ENCODE peak calls at places on chromosomes 5 and 9, in four cellular contexts. One of them, this sample, is unnamed.
A peak's percentile ranks its signal among the peaks of the same experiment; 100 is the strongest.

GRCh38 chr9:107488400-107489143 is 997 bp downstream of the KLF4 start:
- DNase-seq in mammary epithelial cell: peak; percentile 70
- DNase-seq in ACHN: peak; percentile 2
- DNase-seq in stimulated activated CD4-positive, alpha-beta T cell treated with anti-CD3 and anti-CD28 coated beads, Interleukin-2, amount 100 ng/mL, for 48 hours: no peak
- DNase-seq in this sample: peak; percentile 43

GRCh38 chr5:67095346-67095871 is 101.2 kb downstream of the CD180 start:
- DNase-seq in mammary epithelial cell: peak; percentile 35
- DNase-seq in ACHN: no peak
- DNase-seq in stimulated activated CD4-positive, alpha-beta T cell treated with anti-CD3 and anti-CD28 coated beads, Interleukin-2, amount 100 ng/mL, for 48 hours: no peak
- DNase-seq in this sample: no peak

GRCh38 chr5:88836195-88836838 is 46.7 kb downstream of the MEF2C start:
- DNase-seq in mammary epithelial cell: peak; percentile 8
- DNase-seq in ACHN: peak; percentile 4
- DNase-seq in stimulated activated CD4-positive, alpha-beta T cell treated with anti-CD3 and anti-CD28 coated beads, Interleukin-2, amount 100 ng/mL, for 48 hours: no peak
- DNase-seq in this sample: no peak

GRCh38 chr5:1462358-1462757 is 17.1 kb upstream of the SLC6A3 start:
- DNase-seq in mammary epithelial cell: no peak
- DNase-seq in ACHN: no peak
- DNase-seq in stimulated activated CD4-positive, alpha-beta T cell treated with anti-CD3 and anti-CD28 coated beads, Interleukin-2, amount 100 ng/mL, for 48 hours: no peak
- DNase-seq in this sample: peak; percentile 88

GRCh38 chr5:33933723-33934544 is 2.3 kb upstream of the RXFP3 start:
- DNase-seq in mammary epithelial cell: no peak
- DNase-seq in ACHN: no peak
- DNase-seq in stimulated activated CD4-positive, alpha-beta T cell treated with anti-CD3 and anti-CD28 coated beads, Interleukin-2, amount 100 ng/mL, for 48 hours: no peak
- DNase-seq in this sample: no peak

GRCh38 chr5:142821733-142822487 is 51.7 kb downstream of the ARHGAP26 start:
- DNase-seq in mammary epithelial cell: peak; percentile 90
- DNase-seq in ACHN: peak; percentile 95
- DNase-seq in stimulated activated CD4-positive, alpha-beta T cell treated with anti-CD3 and anti-CD28 coated beads, Interleukin-2, amount 100 ng/mL, for 48 hours: no peak
- DNase-seq in this sample: no peak

GRCh38 chr5:141747152-141747640 is 65.2 kb upstream of the ARAP3 start:
- DNase-seq in mammary epithelial cell: peak; percentile 17
- DNase-seq in ACHN: peak; percentile 82
- DNase-seq in stimulated activated CD4-positive, alpha-beta T cell treated with anti-CD3 and anti-CD28 coated beads, Interleukin-2, amount 100 ng/mL, for 48 hours: no peak
- DNase-seq in this sample: peak; percentile 91

GRCh38 chr9:120659209-120659608 is 55.1 kb downstream of the MEGF9 start:
- DNase-seq in mammary epithelial cell: no peak
- DNase-seq in ACHN: no peak
- DNase-seq in stimulated activated CD4-positive, alpha-beta T cell treated with anti-CD3 and anti-CD28 coated beads, Interleukin-2, amount 100 ng/mL, for 48 hours: no peak
- DNase-seq in this sample: no peak

GRCh38 chr5:176697929-176698520 is 50.7 kb downstream of the TSPAN17 start:
- DNase-seq in mammary epithelial cell: no peak
- DNase-seq in ACHN: no peak
- DNase-seq in stimulated activated CD4-positive, alpha-beta T cell treated with anti-CD3 and anti-CD28 coated beads, Interleukin-2, amount 100 ng/mL, for 48 hours: no peak
- DNase-seq in this sample: no peak

GRCh38 chr9:78566521-78566920 is 269.6 kb downstream of the PSAT1 start:
- DNase-seq in mammary epithelial cell: no peak
- DNase-seq in ACHN: no peak
- DNase-seq in stimulated activated CD4-positive, alpha-beta T cell treated with anti-CD3 and anti-CD28 coated beads, Interleukin-2, amount 100 ng/mL, for 48 hours: no peak
- DNase-seq in this sample: no peak

This sample was measured in SK-N-SH.